ENCODE peak calls at places on chromosome 22, in four cellular contexts. One of them, this sample, is unnamed.
A peak's percentile ranks its signal among the peaks of the same experiment; 100 is the strongest.

GRCh38 chr22:40462195-40462988 is 92.0 kb downstream of the SGSM3 start:
- DNase-seq in HT1080: no peak
- DNase-seq in Calu3: no peak
- DNase-seq in head of caudate nucleus: no peak
- DNase-seq in this sample: no peak

GRCh38 chr22:38762607-38763006 is 6.8 kb upstream of the SUN2 start:
- DNase-seq in HT1080: no peak
- DNase-seq in head of caudate nucleus: no peak
- DNase-seq in Calu3: no peak
- DNase-seq in this sample: no peak

GRCh38 chr22:47393191-47393590 is 630.7 kb downstream of the TBC1D22A start:
- DNase-seq in head of caudate nucleus: no peak
- DNase-seq in Calu3: no peak
- DNase-seq in HT1080: no peak
- DNase-seq in this sample: no peak

GRCh38 chr22:43135565-43135964 is 7.6 kb downstream of the MCAT start:
- DNase-seq in Calu3: no peak
- DNase-seq in head of caudate nucleus: no peak
- DNase-seq in HT1080: no peak
- DNase-seq in this sample: no peak

GRCh38 chr22:28898233-28898629 is 14.9 kb downstream of the ZNRF3 start:
- DNase-seq in Calu3: no peak
- DNase-seq in head of caudate nucleus: no peak
- DNase-seq in HT1080: no peak
- DNase-seq in this sample: no peak

GRCh38 chr22:28923826-28924732 is 40.7 kb downstream of the ZNRF3 start:
- DNase-seq in Calu3: peak; percentile 47
- DNase-seq in head of caudate nucleus: peak; percentile 45
- DNase-seq in HT1080: no peak
- DNase-seq in this sample: no peak

GRCh38 chr22:24319451-24319850 is 48.8 kb downstream of the SPECC1L start:
- DNase-seq in Calu3: no peak
- DNase-seq in head of caudate nucleus: no peak
- DNase-seq in HT1080: peak; percentile 25
- DNase-seq in this sample: no peak

GRCh38 chr22:19571207-19571795 is 47.1 kb upstream of the CLDN5 start:
- DNase-seq in head of caudate nucleus: no peak
- DNase-seq in Calu3: no peak
- DNase-seq in HT1080: no peak
- DNase-seq in this sample: no peak

GRCh38 chr22:19766506-19767426 is 6.2 kb downstream of the TBX1 start:
- DNase-seq in HT1080: no peak
- DNase-seq in head of caudate nucleus: no peak
- DNase-seq in Calu3: peak; percentile 75
- DNase-seq in this sample: no peak

GRCh38 chr22:39664485-39665200 is 94.1 kb downstream of the CACNA1I start:
- DNase-seq in head of caudate nucleus: no peak
- DNase-seq in HT1080: no peak
- DNase-seq in Calu3: no peak
- DNase-seq in this sample: no peak

GRCh38 chr22:47967841-47968240 is 1205.4 kb downstream of the TBC1D22A start:
- DNase-seq in Calu3: no peak
- DNase-seq in head of caudate nucleus: no peak
- DNase-seq in HT1080: no peak
- DNase-seq in this sample: no peak

GRCh38 chr22:42202669-42203068 is 67.8 kb downstream of the TCF20 start:
- DNase-seq in HT1080: peak; percentile 25
- DNase-seq in head of caudate nucleus: no peak
- DNase-seq in Calu3: no peak
- DNase-seq in this sample: no peak

GRCh38 chr22:37056246-37056645 is 4.7 kb downstream of the KCTD17 start:
- DNase-seq in HT1080: no peak
- DNase-seq in Calu3: no peak
- DNase-seq in head of caudate nucleus: no peak
- DNase-seq in this sample: no peak

GRCh38 chr22:39251762-39252460 is 7.1 kb upstream of the PDGFB start:
- DNase-seq in head of caudate nucleus: no peak
- DNase-seq in Calu3: peak; percentile 62
- DNase-seq in HT1080: peak; percentile 42
- DNase-seq in this sample: no peak

GRCh38 chr22:22710719-22711531 is 66.5 kb downstream of the GGTLC2 start:
- DNase-seq in Calu3: peak; percentile 83
- DNase-seq in HT1080: no peak
- DNase-seq in head of caudate nucleus: peak; percentile 76
- DNase-seq in this sample: peak; percentile 83

GRCh38 chr22:32079110-32080089 is 36.3 kb downstream of the SLC5A1 start:
- DNase-seq in head of caudate nucleus: no peak
- DNase-seq in Calu3: peak; percentile 58
- DNase-seq in HT1080: peak; percentile 71
- DNase-seq in this sample: no peak

GRCh38 chr22:48568736-48569330 is 1258.8 kb downstream of the BRD1 start:
- DNase-seq in head of caudate nucleus: peak; percentile 67
- DNase-seq in Calu3: no peak
- DNase-seq in HT1080: no peak
- DNase-seq in this sample: no peak

GRCh38 chr22:27734066-27734465 is 67.5 kb downstream of the MN1 start:
- DNase-seq in Calu3: no peak
- DNase-seq in HT1080: no peak
- DNase-seq in head of caudate nucleus: no peak
- DNase-seq in this sample: no peak

GRCh38 chr22:49391436-49391835 is 436.2 kb downstream of the BRD1 start:
- DNase-seq in Calu3: no peak
- DNase-seq in head of caudate nucleus: no peak
- DNase-seq in HT1080: no peak
- DNase-seq in this sample: no peak

GRCh38 chr22:46569055-46569847 is 31.8 kb upstream of the CELSR1 start:
- DNase-seq in head of caudate nucleus: no peak
- DNase-seq in HT1080: no peak
- DNase-seq in Calu3: no peak
- DNase-seq in this sample: no peak

GRCh38 chr22:26553056-26553752 is 36.7 kb downstream of the TPST2 start:
- DNase-seq in Calu3: no peak
- DNase-seq in HT1080: peak; percentile 93
- DNase-seq in head of caudate nucleus: no peak
- DNase-seq in this sample: no peak

GRCh38 chr22:49406047-49406650 is 421.5 kb downstream of the BRD1 start:
- DNase-seq in HT1080: no peak
- DNase-seq in head of caudate nucleus: no peak
- DNase-seq in Calu3: no peak
- DNase-seq in this sample: peak; percentile 6

GRCh38 chr22:25358421-25359170 is 139.2 kb downstream of the CRYBB2 start:
- DNase-seq in HT1080: no peak
- DNase-seq in head of caudate nucleus: no peak
- DNase-seq in Calu3: no peak
- DNase-seq in this sample: no peak

GRCh38 chr22:19687561-19688300 is 26.6 kb upstream of the SEPTIN5 start:
- DNase-seq in Calu3: peak; percentile 64
- DNase-seq in head of caudate nucleus: no peak
- DNase-seq in HT1080: no peak
- DNase-seq in this sample: peak; percentile 26

GRCh38 chr22:40654522-40655167 is 18.1 kb upstream of the MRTFA start:
- DNase-seq in Calu3: peak; percentile 23
- DNase-seq in HT1080: peak; percentile 15
- DNase-seq in head of caudate nucleus: peak; percentile 61
- DNase-seq in this sample: peak; percentile 85

GRCh38 chr22:36659762-36660509 is 43.6 kb downstream of the CACNG2 start:
- DNase-seq in head of caudate nucleus: peak; percentile 95
- DNase-seq in HT1080: peak; percentile 93
- DNase-seq in Calu3: peak; percentile 96
- DNase-seq in this sample: peak; percentile 67

GRCh38 chr22:49659281-49659923 is 168.3 kb downstream of the BRD1 start:
- DNase-seq in Calu3: no peak
- DNase-seq in HT1080: no peak
- DNase-seq in head of caudate nucleus: no peak
- DNase-seq in this sample: no peak

GRCh38 chr22:45034821-45035220 is 25.0 kb upstream of the PHF21B start:
- DNase-seq in HT1080: no peak
- DNase-seq in Calu3: no peak
- DNase-seq in head of caudate nucleus: no peak
- DNase-seq in this sample: no peak

GRCh38 chr22:31734512-31734911 is 15.4 kb downstream of the PRR14L start:
- DNase-seq in head of caudate nucleus: no peak
- DNase-seq in Calu3: no peak
- DNase-seq in HT1080: peak; percentile 69
- DNase-seq in this sample: no peak

GRCh38 chr22:49101873-49102272 is 725.8 kb downstream of the BRD1 start:
- DNase-seq in HT1080: no peak
- DNase-seq in head of caudate nucleus: no peak
- DNase-seq in Calu3: no peak
- DNase-seq in this sample: no peak

GRCh38 chr22:49569286-49570031 is 258.2 kb downstream of the BRD1 start:
- DNase-seq in HT1080: no peak
- DNase-seq in head of caudate nucleus: no peak
- DNase-seq in Calu3: no peak
- DNase-seq in this sample: no peak

GRCh38 chr22:36288571-36289405 is 35.9 kb downstream of the APOL1 start:
- DNase-seq in head of caudate nucleus: no peak
- DNase-seq in Calu3: no peak
- DNase-seq in HT1080: no peak
- DNase-seq in this sample: no peak